ENCODE peak calls at places on chromosomes 12 and 14, in four cellular contexts. C is stimulated activated CD8-positive, alpha-beta memory T cell treated with anti-CD3 and anti-CD28 coated beads, Interleukin-7, amount 100 ng/mL, for 24 hours; S is mucosa of gallbladder; Z is suprapubic skin. M is an unnamed sample.

GRCh38 chr12:53023-53734 is 13.4 kb upstream of the IQSEC3 start:
- DNase-seq in Z (no peak), S (no peak), C (no peak), M (no peak)

GRCh38 chr14:105398726-105399440 is 545 bp downstream of the TEX22 start:
- DNase-seq in C (no peak), S (no peak), Z (no peak), M (peak; percentile 34)

GRCh38 chr12:46240436-46240835 is 28.4 kb downstream of the SLC38A1 start:
- DNase-seq in S (no peak), C (no peak), Z (no peak), M (no peak)

GRCh38 chr12:83250866-83251265 is 564.2 kb downstream of the TMTC2 start:
- DNase-seq in S (no peak), Z (no peak), C (no peak), M (no peak)

GRCh38 chr14:22664261-22664660 is 20.1 kb upstream of the OR6J1 start:
- DNase-seq in Z (no peak), S (no peak), C (no peak), M (no peak)

GRCh38 chr12:91105807-91106206 is 5.5 kb downstream of the LUM start:
- DNase-seq in Z (no peak), S (no peak), C (no peak), M (no peak)

GRCh38 chr12:109833307-109834189 is at the start of gene TRPV4:
- DNase-seq in Z (no peak), C (no peak), S (no peak), M (no peak)

GRCh38 chr14:64337901-64338615 is 43.9 kb upstream of the ESR2 start:
- DNase-seq in C (peak; percentile 1), S (peak; percentile 21), Z (peak; percentile 87), M (peak; percentile 51)

GRCh38 chr14:74289801-74290200 is 12.9 kb downstream of the ABCD4 start:
- DNase-seq in S (no peak), Z (no peak), C (no peak), M (no peak)

GRCh38 chr14:52267501-52268190 is at the start of gene PTGDR:
- DNase-seq in C (no peak), Z (no peak), S (no peak), M (no peak)

GRCh38 chr12:19954163-19954562 is 414.2 kb upstream of the PDE3A start:
- DNase-seq in Z (no peak), C (no peak), S (no peak), M (no peak)

GRCh38 chr12:90987520-90987919 is 17.3 kb downstream of the EPYC start:
- DNase-seq in S (no peak), Z (no peak), C (no peak), M (no peak)

GRCh38 chr14:38583471-38583870 is 327.6 kb upstream of the CLEC14A start:
- DNase-seq in S (no peak), C (no peak), Z (no peak), M (no peak)

GRCh38 chr14:104103061-104104005 is 17.8 kb downstream of the ASPG start:
- DNase-seq in Z (peak; percentile 74), S (no peak), C (no peak), M (no peak)

GRCh38 chr12:45407967-45408743 is 192.3 kb downstream of the ANO6 start:
- DNase-seq in S (no peak), Z (no peak), C (no peak), M (no peak)

GRCh38 chr12:111685322-111685810 is 390 bp downstream of the BRAP start:
- DNase-seq in S (peak; percentile 11), Z (no peak), C (peak; percentile 4), M (no peak)

GRCh38 chr12:89267404-89267803 is 84.9 kb downstream of the DUSP6 start:
- DNase-seq in C (no peak), S (no peak), Z (no peak), M (no peak)

GRCh38 chr12:19261773-19262172 is 132.2 kb downstream of the PLEKHA5 start:
- DNase-seq in Z (no peak), S (no peak), C (no peak), M (no peak)

GRCh38 chr12:56162468-56163290 is 4.5 kb downstream of the MYL6 start:
- DNase-seq in S (no peak), C (no peak), Z (no peak), M (no peak)

GRCh38 chr12:95269892-95270291 is 52.3 kb downstream of the VEZT start:
- DNase-seq in S (no peak), C (no peak), Z (no peak), M (no peak)